ENCODE peak calls at places on chromosomes 16 and 17, in six cellular contexts. G, N, K, V, H and I are unnamed samples.

GRCh38 chr16:51392651-51393187 is 241.6 kb upstream of the SALL1 start:
- DNase-seq in V (no peak), K (peak), N (peak), H (peak), G (peak), I (no peak)

GRCh38 chr16:69724414-69724873 is 1.9 kb downstream of the NQO1 start:
- DNase-seq in N (no peak), G (no peak), V (no peak), K (no peak), H (peak), I (no peak)

GRCh38 chr16:68116256-68116853 is 31.2 kb downstream of the NFATC3 start:
- DNase-seq in H (no peak), N (peak), K (peak), V (no peak), G (no peak), I (no peak)

GRCh38 chr16:83906690-83907089 is 7.8 kb downstream of the MLYCD start:
- DNase-seq in K (no peak), N (peak), H (no peak), G (no peak), V (no peak), I (no peak)

GRCh38 chr17:32927201-32927723 is 691 bp upstream of the TMEM98 start:
- DNase-seq in G (no peak), H (peak), V (no peak), K (no peak), N (peak), I (no peak)

GRCh38 chr17:47707884-47708283 is 13.9 kb downstream of the TBKBP1 start:
- DNase-seq in G (no peak), V (no peak), H (no peak), K (no peak), N (no peak), I (no peak)

GRCh38 chr16:11792404-11793260 is 4.4 kb downstream of the ZC3H7A start:
- DNase-seq in H (no peak), G (no peak), K (no peak), N (no peak), V (peak), I (no peak)

GRCh38 chr17:68763551-68763950 is 162.4 kb upstream of the FAM20A start:
- DNase-seq in H (no peak), G (no peak), K (peak), N (peak), V (no peak), I (no peak)

GRCh38 chr17:10117581-10118001 is 80.8 kb downstream of the GAS7 start:
- DNase-seq in V (no peak), H (no peak), N (no peak), G (no peak), K (no peak), I (peak)

GRCh38 chr16:50099957-50100648 is 34.3 kb downstream of the HEATR3 start:
- DNase-seq in V (no peak), G (no peak), H (no peak), N (no peak), K (peak), I (no peak)